ENCODE peak calls at places on chromosomes 16 and 17, in four cellular contexts. M, R, P and H are unnamed samples.

GRCh38 chr17:6205525-6205924 is 135.3 kb downstream of the WSCD1 start:
- DNase-seq in R (no peak), M (no peak), P (no peak), H (no peak)

GRCh38 chr17:78706271-78706915 is 75.7 kb downstream of the CYTH1 start:
- DNase-seq in P (no peak), M (no peak), R (peak), H (no peak)

GRCh38 chr17:8504460-8505207 is 69.0 kb downstream of the NDEL1 start:
- DNase-seq in R (no peak), P (no peak), M (no peak), H (no peak)

GRCh38 chr16:83420206-83420760 is 387.5 kb upstream of the HSBP1 start:
- DNase-seq in P (no peak), R (no peak), M (no peak), H (peak)

GRCh38 chr16:15452456-15452855 is 18.1 kb downstream of the BMERB1 start:
- DNase-seq in M (no peak), R (no peak), P (no peak), H (no peak)

GRCh38 chr17:67730706-67731105 is 13.0 kb downstream of the NOL11 start:
- DNase-seq in P (no peak), M (no peak), R (no peak), H (no peak)

GRCh38 chr16:67236551-67237395 is 9.8 kb downstream of the TMEM208 start:
- DNase-seq in M (peak), P (peak), R (no peak), H (peak)

GRCh38 chr17:40514013-40514875 is 12.8 kb upstream of the TNS4 start:
- DNase-seq in P (no peak), M (no peak), R (no peak), H (no peak)

GRCh38 chr17:43337684-43338428 is 60.9 kb upstream of the ARL4D start:
- DNase-seq in R (no peak), M (no peak), P (no peak), H (no peak)

GRCh38 chr17:10197721-10198508 is 491 bp downstream of the GAS7 start:
- DNase-seq in R (no peak), P (no peak), M (peak), H (no peak)

GRCh38 chr16:73232555-73233422 is 184.9 kb upstream of the ZFHX3 start:
- DNase-seq in M (no peak), R (no peak), P (no peak), H (no peak)

GRCh38 chr17:62718420-62718819 is 89.7 kb downstream of the MARCHF10 start:
- DNase-seq in P (no peak), R (no peak), M (no peak), H (no peak)

GRCh38 chr17:45639297-45639849 is 144.7 kb upstream of the CRHR1 start:
- DNase-seq in P (no peak), M (no peak), R (no peak), H (no peak)

GRCh38 chr17:28395426-28395825 is 10.6 kb downstream of the SLC46A1 start:
- DNase-seq in R (no peak), M (no peak), P (no peak), H (no peak)

GRCh38 chr16:66979011-66979717 is 9.2 kb upstream of the CES4A start:
- DNase-seq in P (no peak), R (no peak), M (no peak), H (peak)

GRCh38 chr17:28727727-28728363 is 743 bp upstream of the NEK8 start:
- DNase-seq in R (peak), P (peak), M (no peak), H (peak)

GRCh38 chr16:67021321-67021720 is 7.6 kb upstream of the CBFB start:
- DNase-seq in P (no peak), R (no peak), M (no peak), H (no peak)

GRCh38 chr16:66390346-66391108 is 24.0 kb downstream of the CDH5 start:
- DNase-seq in P (no peak), R (no peak), M (no peak), H (no peak)

GRCh38 chr16:66503030-66503429 is 46.9 kb downstream of the TK2 start:
- DNase-seq in M (no peak), P (no peak), R (no peak), H (no peak)

GRCh38 chr16:71574702-71575101 is 2.2 kb downstream of the TAT start:
- DNase-seq in R (no peak), P (no peak), M (no peak), H (no peak)
- TF ChIP-seq SPI1 in R (no peak), P (no peak), M (no peak), H (no peak)

DNA sequence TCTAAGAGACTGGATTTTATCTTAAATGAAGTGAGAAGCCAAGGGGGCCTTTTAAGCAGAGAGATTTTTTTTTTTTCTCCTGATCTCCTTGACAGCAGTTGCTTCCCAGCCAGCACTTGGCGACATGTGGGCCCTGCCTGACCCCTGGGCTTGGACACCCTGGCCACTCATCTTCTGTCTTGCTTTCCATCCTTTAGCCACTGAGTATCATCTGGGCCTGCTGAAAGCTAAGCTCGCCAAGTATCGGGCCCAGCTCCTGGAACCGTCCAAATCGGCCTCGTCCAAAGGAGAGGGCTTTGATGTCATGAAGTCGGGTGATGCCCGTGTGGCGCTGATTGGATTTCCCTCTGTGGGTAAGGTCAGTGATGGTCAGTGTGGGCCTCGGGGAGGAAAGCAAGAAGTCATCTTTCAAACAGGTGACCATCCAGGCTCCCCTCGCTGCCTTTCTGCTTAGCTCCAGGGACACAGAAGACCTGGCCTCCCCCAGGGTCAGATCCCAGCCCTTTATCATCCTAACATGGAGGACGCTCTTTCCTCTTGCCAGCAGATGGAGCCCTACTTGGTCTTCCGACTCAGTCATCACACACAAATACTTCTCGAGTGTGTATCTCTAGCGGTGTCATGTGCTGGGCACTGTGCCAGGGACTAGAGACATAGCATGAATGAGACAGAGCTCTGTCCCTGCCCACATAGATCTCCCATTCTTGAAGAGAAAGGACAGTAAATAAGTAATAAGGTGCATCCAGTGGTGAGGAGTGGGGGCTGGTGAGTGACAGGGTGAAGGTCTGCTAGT is 6.1 kb downstream of the DRG2 start:
- DNase-seq in P (peak), R (no peak), M (no peak), H (peak)
- TF ChIP-seq SPI1 in P (no peak), R (no peak), M (no peak), H (no peak)

DNA sequence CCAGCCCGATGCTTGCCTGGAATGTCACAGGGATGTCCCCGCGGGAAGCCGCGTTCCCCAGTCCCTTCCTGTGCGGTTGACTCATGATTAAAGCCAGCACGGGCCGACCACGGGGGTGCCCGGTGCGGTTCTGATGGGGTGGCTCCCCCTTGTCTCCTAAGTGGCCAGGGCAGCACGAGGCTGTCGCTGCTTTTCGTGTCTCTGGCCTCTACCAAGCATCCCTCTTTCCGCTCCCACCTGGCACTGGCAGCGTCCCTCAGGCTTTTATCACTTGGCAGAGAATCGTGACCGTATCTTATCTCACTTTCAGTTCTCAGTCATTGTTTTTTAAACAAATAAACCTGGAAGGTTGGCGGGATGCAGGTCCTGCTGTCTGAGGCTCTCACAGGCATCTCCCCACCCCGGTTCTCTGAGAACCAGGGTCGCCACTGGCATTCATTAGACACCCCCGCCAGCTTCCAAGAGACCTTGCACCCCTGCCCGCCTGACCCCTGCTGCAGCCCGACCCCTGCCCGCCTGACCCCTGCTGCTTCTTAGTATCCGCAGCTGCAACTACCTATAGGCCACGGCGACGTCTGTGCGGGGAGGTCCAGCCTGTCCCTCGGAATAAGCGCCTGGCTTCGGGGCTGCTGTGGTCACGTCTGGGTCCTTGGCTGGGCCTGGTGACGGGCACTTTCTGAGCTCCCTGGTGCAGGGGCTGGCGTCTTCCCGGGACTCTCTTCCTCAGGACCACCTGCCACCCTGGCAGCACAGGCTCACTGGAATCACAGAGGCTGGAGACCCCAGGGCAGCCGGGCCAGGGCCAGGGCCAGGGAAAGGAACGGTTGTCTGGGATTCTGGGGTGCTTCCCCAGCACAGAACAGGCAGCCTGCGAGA is 7.5 kb downstream of the C1QTNF8 start:
- DNase-seq in P (no peak), R (no peak), M (no peak), H (no peak)
- TF ChIP-seq SPI1 in P (no peak), R (no peak), M (no peak), H (no peak)

DNA sequence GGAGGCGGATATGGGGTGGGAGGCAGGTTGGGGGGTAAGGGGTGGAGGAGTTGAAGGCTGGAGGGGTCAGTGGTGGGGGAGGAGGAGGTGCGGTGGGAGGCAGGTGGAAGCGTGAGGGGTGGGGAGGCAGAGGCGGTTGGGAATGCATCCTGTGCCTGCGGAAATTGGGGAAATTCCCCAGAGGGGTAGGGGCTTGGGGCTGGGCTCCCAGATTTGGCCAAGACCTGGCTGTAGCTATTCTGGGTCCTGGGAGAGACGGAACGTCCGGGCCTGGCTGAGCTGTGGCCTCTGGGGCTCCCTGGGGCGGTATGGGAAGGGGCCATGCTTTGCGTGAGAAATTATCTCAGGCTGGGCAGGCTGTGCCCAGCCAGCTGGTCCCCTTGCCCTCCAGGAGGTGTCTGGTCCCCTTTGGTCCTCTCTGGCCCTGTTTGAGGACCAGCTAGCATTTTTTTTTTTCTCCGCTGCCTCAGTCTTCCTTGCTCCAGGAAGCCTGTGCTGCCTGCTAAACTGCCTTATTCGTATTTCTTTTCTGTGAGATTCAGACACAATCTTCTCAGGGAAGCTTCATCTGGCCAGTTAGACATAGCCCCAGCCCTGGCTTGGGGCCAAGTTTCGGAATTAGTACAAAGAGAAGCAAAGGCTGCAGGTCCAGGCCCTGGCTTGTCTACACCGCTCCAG is 7.3 kb upstream of the TRPV2 start:
- DNase-seq in R (peak), P (no peak), M (peak), H (peak)
- TF ChIP-seq SPI1 in R (no peak), P (no peak), M (no peak), H (no peak)

GRCh38 chr16:77364770-77365169 is 70.1 kb downstream of the ADAMTS18 start:
- DNase-seq in P (no peak), R (no peak), M (no peak), H (no peak)
- TF ChIP-seq SPI1 in P (no peak), R (no peak), M (no peak), H (no peak)

GRCh38 chr16:29024280-29024679 is 39.4 kb downstream of the LAT start:
- DNase-seq in R (no peak), P (no peak), M (no peak), H (no peak)

GRCh38 chr16:29025735-29026134 is 40.9 kb downstream of the LAT start:
- DNase-seq in P (no peak), M (no peak), R (no peak), H (no peak)

GRCh38 chr16:29022196-29022595 is 37.3 kb downstream of the LAT start:
- DNase-seq in R (no peak), M (no peak), P (no peak), H (no peak)

GRCh38 chr16:29023279-29024278 is 38.7 kb downstream of the LAT start:
- DNase-seq in R (no peak), M (no peak), P (no peak), H (no peak)

GRCh38 chr16:29025218-29025617 is 40.4 kb downstream of the LAT start:
- DNase-seq in P (no peak), M (no peak), R (no peak), H (no peak)
- TF ChIP-seq SPI1 in P (no peak), M (no peak), R (no peak), H (no peak)

GRCh38 chr17:81304196-81305015 is 9.3 kb upstream of the SLC38A10 start:
- DNase-seq in M (no peak), P (no peak), R (no peak), H (no peak)

GRCh38 chr17:81306491-81306890 is 11.4 kb upstream of the SLC38A10 start:
- DNase-seq in R (no peak), P (no peak), M (no peak), H (no peak)

GRCh38 chr17:81303385-81303784 is 8.3 kb upstream of the SLC38A10 start:
- DNase-seq in R (no peak), M (no peak), P (no peak), H (no peak)

GRCh38 chr17:81306898-81307510 is 11.9 kb upstream of the SLC38A10 start:
- DNase-seq in R (no peak), M (no peak), P (peak), H (no peak)

GRCh38 chr17:81305051-81305630 is 10.0 kb upstream of the SLC38A10 start:
- DNase-seq in R (no peak), M (no peak), P (no peak), H (no peak)
- TF ChIP-seq SPI1 in R (no peak), M (no peak), P (no peak), H (no peak)

GRCh38 chr17:34777044-34777443 is 184.2 kb downstream of the CCT6B start:
- DNase-seq in P (no peak), M (no peak), R (no peak), H (no peak)

GRCh38 chr17:34776454-34776853 is 184.8 kb downstream of the CCT6B start:
- DNase-seq in R (no peak), M (no peak), P (no peak), H (no peak)

GRCh38 chr17:34769899-34770298 is 190.5 kb downstream of the TMEM132E start:
- DNase-seq in M (no peak), R (no peak), P (no peak), H (no peak)

GRCh38 chr17:34769049-34769448 is 189.7 kb downstream of the TMEM132E start:
- DNase-seq in M (no peak), R (no peak), P (no peak), H (no peak)

GRCh38 chr17:34771891-34772290 is 189.4 kb downstream of the CCT6B start:
- DNase-seq in R (no peak), M (no peak), P (no peak), H (no peak)
- TF ChIP-seq SPI1 in R (no peak), M (no peak), P (no peak), H (no peak)

GRCh38 chr17:74280093-74280513 is 6.1 kb downstream of the DNAI2 start:
- DNase-seq in P (no peak), R (no peak), M (peak), H (no peak)
- TF ChIP-seq SPI1 in P (no peak), R (peak), M (peak), H (no peak)

GRCh38 chr17:58513913-58514794 is at the start of gene MTMR4:
- DNase-seq in R (no peak), P (peak), M (peak), H (peak)
- TF ChIP-seq SPI1 in R (no peak), P (no peak), M (no peak), H (no peak)